ENCODE peak calls at places on chromosomes 12 and 14, in ten cellular contexts. U is transverse colon, O is stomach, T is tibial nerve, V is A549, Y is GM12878, H is K562, Z is HepG2, M is suprapubic skin, J is H1. C is an unnamed sample.

GRCh38 chr14:72513994-72514659 is 379.8 kb downstream of the DPF3 start:
- DNase-seq in U (no peak), O (no peak), T (no peak), V (peak; percentile 44), Y (no peak), H (peak; percentile 19), Z (peak; percentile 7), M (no peak), J (no peak), C (no peak)

GRCh38 chr14:73173092-73173735 is 36.9 kb downstream of the PSEN1 start:
- DNase-seq in U (no peak), O (no peak), T (no peak), V (peak; percentile 60), Y (no peak), H (no peak), Z (peak; percentile 24), M (no peak), J (no peak), C (no peak)

GRCh38 chr14:30234966-30235365 is 307.3 kb upstream of the PRKD1 start:
- DNase-seq in U (no peak), O (no peak), T (no peak), V (no peak), Y (no peak), H (no peak), Z (no peak), M (no peak), J (no peak), C (no peak)

GRCh38 chr14:22221508-22221907 is 367.5 kb downstream of the DAD1 start:
- DNase-seq in U (no peak), O (no peak), T (no peak), V (peak; percentile 8), Y (no peak), H (peak; percentile 7), Z (peak; percentile 39), M (no peak), J (no peak), C (no peak)

GRCh38 chr14:68968721-68969120 is 10.4 kb downstream of the ACTN1 start:
- DNase-seq in U (no peak), O (no peak), T (no peak), V (no peak), Y (no peak), H (no peak), Z (no peak), M (no peak), J (no peak), C (no peak)

GRCh38 chr12:3885179-3886094 is 12.2 kb upstream of the PARP11 start:
- DNase-seq in U (no peak), O (no peak), T (peak; percentile 56), V (peak; percentile 40), Y (no peak), H (peak; percentile 7), Z (peak; percentile 36), M (no peak), J (no peak), C (no peak)

GRCh38 chr14:103448097-103448496 is 62.9 kb downstream of the MARK3 start:
- DNase-seq in U (no peak), O (no peak), T (no peak), V (no peak), Y (no peak), H (peak; percentile 13), Z (no peak), M (no peak), J (no peak), C (no peak)

GRCh38 chr14:102973706-102974280 is 51.3 kb downstream of the AMN start:
- DNase-seq in U (no peak), O (no peak), T (no peak), V (no peak), Y (no peak), H (no peak), Z (no peak), M (no peak), J (no peak), C (no peak)

GRCh38 chr12:64178122-64178521 is 44.0 kb downstream of the KICS2 start:
- DNase-seq in U (no peak), O (no peak), T (no peak), V (no peak), Y (no peak), H (no peak), Z (no peak), M (no peak), J (no peak), C (no peak)

GRCh38 chr14:74085047-74085637 is 386 bp downstream of the LIN52 start:
- DNase-seq in U (no peak), O (no peak), T (no peak), V (peak; percentile 9), Y (no peak), H (peak; percentile 17), Z (peak; percentile 10), M (no peak), J (peak; percentile 1), C (peak; percentile 30)

GRCh38 chr12:93521225-93521854 is 51.1 kb upstream of the SOCS2 start:
- DNase-seq in U (no peak), O (peak; percentile 72), T (no peak), V (no peak), Y (no peak), H (no peak), Z (no peak), M (no peak), J (no peak), C (no peak)

GRCh38 chr12:3694673-3695072 is 58.2 kb downstream of the CRACR2A start:
- DNase-seq in U (no peak), O (no peak), T (no peak), V (no peak), Y (no peak), H (no peak), Z (no peak), M (no peak), J (no peak), C (no peak)

GRCh38 chr12:128178971-128179370 is 88.0 kb upstream of the TMEM132C start:
- DNase-seq in U (no peak), O (no peak), T (peak; percentile 9), V (no peak), Y (no peak), H (no peak), Z (no peak), M (no peak), J (no peak), C (no peak)

GRCh38 chr12:30926243-30927209 is at the start of gene TSPAN11:
- DNase-seq in U (no peak), O (no peak), T (peak; percentile 21), V (no peak), Y (no peak), H (no peak), Z (no peak), M (peak; percentile 76), J (peak; percentile 27), C (no peak)

GRCh38 chr12:83827860-83828259 is 1084.7 kb downstream of the SLC6A15 start:
- DNase-seq in U (no peak), O (no peak), T (no peak), V (peak; percentile 10), Y (no peak), H (no peak), Z (no peak), M (no peak), J (no peak), C (no peak)
- TF ChIP-seq EP300 in U (no peak), O (no peak), T (no peak), V (no peak), Y (no peak), H (no peak), Z (no peak), M (no peak), J (no peak), C (no peak)

GRCh38 chr14:100238419-100239199 is at the start of gene YY1:
- DNase-seq in U (peak; percentile 99), O (peak; percentile 100), T (peak; percentile 95), V (peak; percentile 98), Y (peak; percentile 82), H (peak; percentile 86), Z (peak; percentile 93), M (peak; percentile 99), J (peak; percentile 92), C (peak; percentile 99)

GRCh38 chr14:100239840-100240724 is 1.1 kb downstream of the YY1 start:
- DNase-seq in U (peak; percentile 89), O (peak; percentile 89), T (peak; percentile 73), V (peak; percentile 91), Y (no peak), H (peak; percentile 63), Z (peak; percentile 75), M (peak; percentile 93), J (no peak), C (peak; percentile 86)

GRCh38 chr14:100239200-100239839 is 376 bp downstream of the YY1 start:
- DNase-seq in U (peak; percentile 38), O (no peak), T (no peak), V (no peak), Y (no peak), H (peak; percentile 14), Z (no peak), M (peak; percentile 82), J (no peak), C (peak; percentile 67)

GRCh38 chr14:100240725-100241032 is 1.7 kb downstream of the YY1 start:
- DNase-seq in U (no peak), O (no peak), T (no peak), V (no peak), Y (no peak), H (no peak), Z (no peak), M (no peak), J (no peak), C (no peak)

GRCh38 chr14:100241279-100241678 is 2.3 kb downstream of the YY1 start:
- DNase-seq in U (no peak), O (no peak), T (no peak), V (no peak), Y (no peak), H (no peak), Z (no peak), M (no peak), J (no peak), C (no peak)
- H3K27ac ChIP-seq in U (peak overlapping the region; percentile 100), O (peak overlapping the region; percentile 100), T (peak overlapping the region; percentile 96), V (peak overlapping the region; percentile 96), Y (no peak overlapping the region), H (peak overlapping the region; percentile 77), Z (peak overlapping the region; percentile 61), M (peak overlapping the region; percentile 100), J (no peak overlapping the region), C (no peak overlapping the region)

DNA sequence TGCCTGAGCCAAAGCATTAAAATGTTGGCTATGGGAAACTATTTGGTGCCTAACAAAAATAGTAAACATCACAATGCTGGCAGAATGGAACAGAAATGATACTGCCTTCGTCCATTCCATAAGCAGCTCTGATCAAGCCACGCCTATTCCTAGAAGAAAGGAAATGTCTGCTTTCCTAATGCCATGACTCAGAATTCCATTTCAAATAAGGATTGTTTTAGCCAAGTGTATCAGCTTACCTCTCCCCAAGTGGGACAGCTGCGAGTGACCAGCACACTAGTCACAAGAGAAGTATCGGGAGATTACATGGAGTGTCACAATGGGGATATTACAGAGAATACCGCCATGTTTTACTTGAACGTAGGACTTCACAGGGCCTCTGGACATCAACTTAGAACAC is 38.7 kb downstream of the GLT8D2 start:
- DNase-seq in U (no peak), O (no peak), T (no peak), V (peak; percentile 46), Y (no peak), H (no peak), Z (no peak), M (no peak), J (no peak), C (no peak)
- TF ChIP-seq EP300 in U (no peak), O (no peak), T (no peak), V (no peak), Y (no peak), H (no peak), Z (no peak), M (no peak), J (no peak), C (no peak)

DNA sequence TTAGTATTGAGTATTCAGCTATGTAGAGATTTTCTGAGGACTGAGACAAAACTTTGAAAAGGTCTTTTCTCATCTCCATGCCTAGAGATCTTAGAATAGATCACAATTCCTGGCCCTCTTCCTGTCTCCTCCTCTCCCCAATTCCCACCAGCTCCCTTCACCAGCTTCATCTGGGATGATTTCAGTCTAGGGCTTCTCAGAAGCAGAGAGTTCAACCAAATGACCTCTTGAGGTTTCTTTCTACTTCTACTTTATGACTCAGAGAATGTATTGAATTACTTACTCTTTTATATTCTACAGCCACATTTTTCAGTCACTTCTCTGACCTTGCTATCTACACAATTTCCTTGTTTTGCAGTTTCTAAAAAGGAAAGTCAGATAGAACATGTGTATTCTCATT is 19.4 kb upstream of the SNX6 start:
- DNase-seq in U (no peak), O (no peak), T (no peak), V (peak; percentile 25), Y (no peak), H (peak; percentile 11), Z (no peak), M (no peak), J (no peak), C (no peak)
- H3K27ac ChIP-seq in U (no peak overlapping the region), O (no peak overlapping the region), T (no peak overlapping the region), V (peak overlapping the region; percentile 84), Y (no peak overlapping the region), H (no peak overlapping the region), Z (no peak overlapping the region), M (no peak overlapping the region), J (no peak overlapping the region), C (no peak overlapping the region)